ENCODE peak calls at places on chromosomes 16 and 17, in six cellular contexts. One of them, this sample, is unnamed.

GRCh38 chr16:23590181-23590580 is 5.9 kb downstream of the NDUFAB1 start:
- DNase-seq in stimulated activated CD8-positive, alpha-beta memory T cell treated with anti-CD3 and anti-CD28 coated beads, Interleukin-15, amount 100 ng/mL, for 24 hours: no peak
- DNase-seq in glomerular endothelial cell: no peak
- DNase-seq in neural crest cell: no peak
- DNase-seq in NCI-H460: no peak
- DNase-seq in AG20443: no peak
- DNase-seq in this sample: no peak

GRCh38 chr17:27363322-27363721 is 69.4 kb downstream of the WSB1 start:
- DNase-seq in stimulated activated CD8-positive, alpha-beta memory T cell treated with anti-CD3 and anti-CD28 coated beads, Interleukin-15, amount 100 ng/mL, for 24 hours: no peak
- DNase-seq in glomerular endothelial cell: no peak
- DNase-seq in neural crest cell: no peak
- DNase-seq in NCI-H460: no peak
- DNase-seq in AG20443: no peak
- DNase-seq in this sample: no peak

GRCh38 chr16:87874639-87875472 is 5.5 kb upstream of the SLC7A5 start:
- DNase-seq in stimulated activated CD8-positive, alpha-beta memory T cell treated with anti-CD3 and anti-CD28 coated beads, Interleukin-15, amount 100 ng/mL, for 24 hours: no peak
- DNase-seq in glomerular endothelial cell: no peak
- DNase-seq in neural crest cell: no peak
- DNase-seq in NCI-H460: no peak
- DNase-seq in AG20443: no peak
- DNase-seq in this sample: no peak

GRCh38 chr17:17018612-17019429 is 23.4 kb upstream of the MPRIP start:
- DNase-seq in stimulated activated CD8-positive, alpha-beta memory T cell treated with anti-CD3 and anti-CD28 coated beads, Interleukin-15, amount 100 ng/mL, for 24 hours: no peak
- DNase-seq in glomerular endothelial cell: no peak
- DNase-seq in neural crest cell: no peak
- DNase-seq in NCI-H460: no peak
- DNase-seq in AG20443: no peak
- DNase-seq in this sample: no peak

GRCh38 chr17:75400326-75400939 is 5.0 kb downstream of the GRB2 start:
- DNase-seq in stimulated activated CD8-positive, alpha-beta memory T cell treated with anti-CD3 and anti-CD28 coated beads, Interleukin-15, amount 100 ng/mL, for 24 hours: no peak
- DNase-seq in glomerular endothelial cell: no peak
- DNase-seq in neural crest cell: no peak
- DNase-seq in NCI-H460: no peak
- DNase-seq in AG20443: no peak
- DNase-seq in this sample: no peak

GRCh38 chr16:12178251-12178990 is 201.9 kb downstream of the SNX29 start:
- DNase-seq in stimulated activated CD8-positive, alpha-beta memory T cell treated with anti-CD3 and anti-CD28 coated beads, Interleukin-15, amount 100 ng/mL, for 24 hours: no peak
- DNase-seq in glomerular endothelial cell: no peak
- DNase-seq in neural crest cell: no peak
- DNase-seq in NCI-H460: no peak
- DNase-seq in AG20443: peak
- DNase-seq in this sample: no peak

GRCh38 chr17:76382803-76383644 is 1.4 kb upstream of the SPHK1 start:
- DNase-seq in stimulated activated CD8-positive, alpha-beta memory T cell treated with anti-CD3 and anti-CD28 coated beads, Interleukin-15, amount 100 ng/mL, for 24 hours: no peak
- DNase-seq in glomerular endothelial cell: no peak
- DNase-seq in neural crest cell: peak
- DNase-seq in NCI-H460: no peak
- DNase-seq in AG20443: peak
- DNase-seq in this sample: no peak

GRCh38 chr17:64240261-64240740 is 22.8 kb downstream of the TEX2 start:
- DNase-seq in stimulated activated CD8-positive, alpha-beta memory T cell treated with anti-CD3 and anti-CD28 coated beads, Interleukin-15, amount 100 ng/mL, for 24 hours: no peak
- DNase-seq in glomerular endothelial cell: peak
- DNase-seq in neural crest cell: no peak
- DNase-seq in NCI-H460: no peak
- DNase-seq in AG20443: no peak
- DNase-seq in this sample: no peak

GRCh38 chr17:34997355-34997862 is 17.1 kb downstream of the LIG3 start:
- DNase-seq in stimulated activated CD8-positive, alpha-beta memory T cell treated with anti-CD3 and anti-CD28 coated beads, Interleukin-15, amount 100 ng/mL, for 24 hours: no peak
- DNase-seq in glomerular endothelial cell: no peak
- DNase-seq in neural crest cell: no peak
- DNase-seq in NCI-H460: no peak
- DNase-seq in AG20443: no peak
- DNase-seq in this sample: no peak

GRCh38 chr16:87201052-87201451 is 116.1 kb downstream of the C16orf95 start:
- DNase-seq in stimulated activated CD8-positive, alpha-beta memory T cell treated with anti-CD3 and anti-CD28 coated beads, Interleukin-15, amount 100 ng/mL, for 24 hours: no peak
- DNase-seq in glomerular endothelial cell: no peak
- DNase-seq in neural crest cell: no peak
- DNase-seq in NCI-H460: peak
- DNase-seq in AG20443: peak
- DNase-seq in this sample: no peak

GRCh38 chr16:28932339-28933141 is 769 bp downstream of the CD19 start:
- DNase-seq in stimulated activated CD8-positive, alpha-beta memory T cell treated with anti-CD3 and anti-CD28 coated beads, Interleukin-15, amount 100 ng/mL, for 24 hours: no peak
- DNase-seq in glomerular endothelial cell: no peak
- DNase-seq in neural crest cell: no peak
- DNase-seq in NCI-H460: no peak
- DNase-seq in AG20443: no peak
- DNase-seq in this sample: no peak

GRCh38 chr17:16873654-16874035 is 98.3 kb downstream of the TNFRSF13B start:
- DNase-seq in stimulated activated CD8-positive, alpha-beta memory T cell treated with anti-CD3 and anti-CD28 coated beads, Interleukin-15, amount 100 ng/mL, for 24 hours: no peak
- DNase-seq in glomerular endothelial cell: no peak
- DNase-seq in neural crest cell: no peak
- DNase-seq in NCI-H460: no peak
- DNase-seq in AG20443: no peak
- DNase-seq in this sample: no peak

GRCh38 chr17:44004077-44004760 is at the start of gene NAGS:
- DNase-seq in stimulated activated CD8-positive, alpha-beta memory T cell treated with anti-CD3 and anti-CD28 coated beads, Interleukin-15, amount 100 ng/mL, for 24 hours: no peak
- DNase-seq in glomerular endothelial cell: no peak
- DNase-seq in neural crest cell: no peak
- DNase-seq in NCI-H460: no peak
- DNase-seq in AG20443: no peak
- DNase-seq in this sample: no peak

GRCh38 chr17:60545465-60546191 is 19.6 kb upstream of the APPBP2 start:
- DNase-seq in stimulated activated CD8-positive, alpha-beta memory T cell treated with anti-CD3 and anti-CD28 coated beads, Interleukin-15, amount 100 ng/mL, for 24 hours: no peak
- DNase-seq in glomerular endothelial cell: no peak
- DNase-seq in neural crest cell: no peak
- DNase-seq in NCI-H460: no peak
- DNase-seq in AG20443: no peak
- DNase-seq in this sample: no peak

GRCh38 chr16:14199199-14199598 is 128.1 kb downstream of the MRTFB start:
- DNase-seq in stimulated activated CD8-positive, alpha-beta memory T cell treated with anti-CD3 and anti-CD28 coated beads, Interleukin-15, amount 100 ng/mL, for 24 hours: no peak
- DNase-seq in glomerular endothelial cell: no peak
- DNase-seq in neural crest cell: no peak
- DNase-seq in NCI-H460: no peak
- DNase-seq in AG20443: no peak
- DNase-seq in this sample: no peak

GRCh38 chr16:75580-76501 is 2.2 kb upstream of the MPG start:
- DNase-seq in stimulated activated CD8-positive, alpha-beta memory T cell treated with anti-CD3 and anti-CD28 coated beads, Interleukin-15, amount 100 ng/mL, for 24 hours: no peak
- DNase-seq in glomerular endothelial cell: no peak
- DNase-seq in neural crest cell: peak
- DNase-seq in NCI-H460: no peak
- DNase-seq in AG20443: peak
- DNase-seq in this sample: peak

GRCh38 chr16:19872179-19872863 is 12.3 kb downstream of the GPRC5B start:
- DNase-seq in stimulated activated CD8-positive, alpha-beta memory T cell treated with anti-CD3 and anti-CD28 coated beads, Interleukin-15, amount 100 ng/mL, for 24 hours: no peak
- DNase-seq in glomerular endothelial cell: no peak
- DNase-seq in neural crest cell: no peak
- DNase-seq in NCI-H460: no peak
- DNase-seq in AG20443: no peak
- DNase-seq in this sample: peak

GRCh38 chr17:78986048-78986648 is 6.4 kb upstream of the LGALS3BP start:
- DNase-seq in stimulated activated CD8-positive, alpha-beta memory T cell treated with anti-CD3 and anti-CD28 coated beads, Interleukin-15, amount 100 ng/mL, for 24 hours: no peak
- DNase-seq in glomerular endothelial cell: no peak
- DNase-seq in neural crest cell: no peak
- DNase-seq in NCI-H460: peak
- DNase-seq in AG20443: no peak
- DNase-seq in this sample: no peak

GRCh38 chr17:56317351-56318208 is 164.3 kb downstream of the ANKFN1 start:
- DNase-seq in stimulated activated CD8-positive, alpha-beta memory T cell treated with anti-CD3 and anti-CD28 coated beads, Interleukin-15, amount 100 ng/mL, for 24 hours: no peak
- DNase-seq in glomerular endothelial cell: peak
- DNase-seq in neural crest cell: no peak
- DNase-seq in NCI-H460: no peak
- DNase-seq in AG20443: no peak
- DNase-seq in this sample: no peak

GRCh38 chr16:57104706-57105105 is 12.3 kb downstream of the CPNE2 start:
- DNase-seq in stimulated activated CD8-positive, alpha-beta memory T cell treated with anti-CD3 and anti-CD28 coated beads, Interleukin-15, amount 100 ng/mL, for 24 hours: no peak
- DNase-seq in glomerular endothelial cell: no peak
- DNase-seq in neural crest cell: no peak
- DNase-seq in NCI-H460: no peak
- DNase-seq in AG20443: no peak
- DNase-seq in this sample: no peak

GRCh38 chr16:23024044-23024443 is 125.2 kb downstream of the USP31 start:
- DNase-seq in stimulated activated CD8-positive, alpha-beta memory T cell treated with anti-CD3 and anti-CD28 coated beads, Interleukin-15, amount 100 ng/mL, for 24 hours: no peak
- DNase-seq in glomerular endothelial cell: no peak
- DNase-seq in neural crest cell: no peak
- DNase-seq in NCI-H460: no peak
- DNase-seq in AG20443: no peak
- DNase-seq in this sample: no peak

GRCh38 chr17:61402978-61403845 is 3.6 kb downstream of the TBX2 start:
- DNase-seq in stimulated activated CD8-positive, alpha-beta memory T cell treated with anti-CD3 and anti-CD28 coated beads, Interleukin-15, amount 100 ng/mL, for 24 hours: no peak
- DNase-seq in glomerular endothelial cell: no peak
- DNase-seq in neural crest cell: no peak
- DNase-seq in NCI-H460: no peak
- DNase-seq in AG20443: no peak
- DNase-seq in this sample: no peak

GRCh38 chr17:73548620-73549311 is 95.5 kb downstream of the SDK2 start:
- DNase-seq in stimulated activated CD8-positive, alpha-beta memory T cell treated with anti-CD3 and anti-CD28 coated beads, Interleukin-15, amount 100 ng/mL, for 24 hours: no peak
- DNase-seq in glomerular endothelial cell: no peak
- DNase-seq in neural crest cell: no peak
- DNase-seq in NCI-H460: no peak
- DNase-seq in AG20443: no peak
- DNase-seq in this sample: no peak

GRCh38 chr17:2170023-2170422 is 115.1 kb downstream of the HIC1 start:
- DNase-seq in stimulated activated CD8-positive, alpha-beta memory T cell treated with anti-CD3 and anti-CD28 coated beads, Interleukin-15, amount 100 ng/mL, for 24 hours: no peak
- DNase-seq in glomerular endothelial cell: no peak
- DNase-seq in neural crest cell: no peak
- DNase-seq in NCI-H460: no peak
- DNase-seq in AG20443: no peak
- DNase-seq in this sample: no peak

GRCh38 chr16:82331397-82331796 is 161.4 kb upstream of the MPHOSPH6 start:
- DNase-seq in stimulated activated CD8-positive, alpha-beta memory T cell treated with anti-CD3 and anti-CD28 coated beads, Interleukin-15, amount 100 ng/mL, for 24 hours: no peak
- DNase-seq in glomerular endothelial cell: no peak
- DNase-seq in neural crest cell: no peak
- DNase-seq in NCI-H460: no peak
- DNase-seq in AG20443: no peak
- DNase-seq in this sample: no peak

GRCh38 chr17:17913695-17914332 is 58.4 kb downstream of the TOM1L2 start:
- DNase-seq in stimulated activated CD8-positive, alpha-beta memory T cell treated with anti-CD3 and anti-CD28 coated beads, Interleukin-15, amount 100 ng/mL, for 24 hours: peak
- DNase-seq in glomerular endothelial cell: no peak
- DNase-seq in neural crest cell: no peak
- DNase-seq in NCI-H460: peak
- DNase-seq in AG20443: peak
- DNase-seq in this sample: no peak

This sample was measured in cerebellar cortex.